ENCODE peak calls at places on chromosomes 11 and 22, in four cellular contexts. One of them, this sample, is unnamed.

GRCh38 chr22:45977003-45977395 is at the start of gene WNT7B:
- DNase-seq in sciatic nerve: no peak
- DNase-seq in Calu3: peak
- DNase-seq in activated CD4-positive, CD25-positive, alpha-beta regulatory T cell: no peak
- DNase-seq in this sample: no peak

GRCh38 chr11:92246637-92247036 is 22.0 kb downstream of the FAT3 start:
- DNase-seq in sciatic nerve: no peak
- DNase-seq in Calu3: no peak
- DNase-seq in activated CD4-positive, CD25-positive, alpha-beta regulatory T cell: no peak
- DNase-seq in this sample: no peak

GRCh38 chr11:19977941-19978340 is 182.3 kb downstream of the DBX1 start:
- DNase-seq in sciatic nerve: no peak
- DNase-seq in Calu3: no peak
- DNase-seq in activated CD4-positive, CD25-positive, alpha-beta regulatory T cell: no peak
- DNase-seq in this sample: no peak

GRCh38 chr11:107696140-107696539 is 15.7 kb downstream of the SLN start:
- DNase-seq in sciatic nerve: no peak
- DNase-seq in Calu3: no peak
- DNase-seq in activated CD4-positive, CD25-positive, alpha-beta regulatory T cell: no peak
- DNase-seq in this sample: no peak

GRCh38 chr11:106391771-106392412 is 314.4 kb downstream of the AASDHPPT start:
- DNase-seq in sciatic nerve: no peak
- DNase-seq in Calu3: no peak
- DNase-seq in activated CD4-positive, CD25-positive, alpha-beta regulatory T cell: no peak
- DNase-seq in this sample: no peak

GRCh38 chr11:83918471-83918870 is 632.3 kb upstream of the CCDC90B start:
- DNase-seq in sciatic nerve: no peak
- DNase-seq in Calu3: no peak
- DNase-seq in activated CD4-positive, CD25-positive, alpha-beta regulatory T cell: no peak
- DNase-seq in this sample: no peak

GRCh38 chr11:78806214-78807004 is 231.7 kb upstream of the NARS2 start:
- DNase-seq in sciatic nerve: no peak
- DNase-seq in Calu3: no peak
- DNase-seq in activated CD4-positive, CD25-positive, alpha-beta regulatory T cell: no peak
- DNase-seq in this sample: no peak

GRCh38 chr11:72752088-72752914 is at the start of gene ARAP1:
- DNase-seq in sciatic nerve: peak
- DNase-seq in Calu3: peak
- DNase-seq in activated CD4-positive, CD25-positive, alpha-beta regulatory T cell: peak
- DNase-seq in this sample: peak